ENCODE peak calls at places on chromosomes 4 and X, in five cellular contexts. D is stomach, B is thoracic aorta, L is NT2/D1, S is heart right ventricle. H is an unnamed sample.

GRCh38 chr4:7018281-7018680 is 24.9 kb upstream of the TADA2B start:
- DNase-seq in L (no peak), D (no peak), B (no peak), S (no peak), H (no peak)

GRCh38 chr4:73698217-73698616 is 42.2 kb upstream of the CXCL8 start:
- DNase-seq in B (no peak), S (no peak), L (no peak), D (no peak), H (peak; percentile 16)

GRCh38 chrX:9503261-9503660 is 38.4 kb downstream of the TBL1X start:
- DNase-seq in L (no peak), D (no peak), B (no peak), S (no peak), H (no peak)

GRCh38 chr4:9808077-9808476 is 26.6 kb downstream of the DRD5 start:
- DNase-seq in S (no peak), L (no peak), D (no peak), B (no peak), H (no peak)

GRCh38 chr4:153407906-153408305 is 58.3 kb upstream of the TMEM131L start:
- DNase-seq in B (no peak), S (no peak), D (no peak), L (no peak), H (no peak)

GRCh38 chr4:73019462-73020047 is 50.0 kb downstream of the COX18 start:
- DNase-seq in L (peak; percentile 20), D (no peak), B (no peak), S (no peak), H (no peak)

GRCh38 chr4:38146383-38146782 is 186.2 kb downstream of the PTTG2 start:
- DNase-seq in D (no peak), B (no peak), S (no peak), L (no peak), H (no peak)

GRCh38 chrX:1417921-1418875 is 26.3 kb upstream of the SLC25A6 start:
- DNase-seq in L (no peak), D (no peak), S (no peak), B (no peak), H (no peak)

GRCh38 chr4:39181520-39181904 is 817 bp upstream of the WDR19 start:
- DNase-seq in B (no peak), S (no peak), D (no peak), L (no peak), H (no peak)

GRCh38 chrX:128616933-128617332 is 564.7 kb upstream of the ACTRT1 start:
- DNase-seq in D (no peak), S (no peak), L (no peak), B (no peak), H (no peak)
- H3K4me1 ChIP-seq in D (no peaks in the 10 kb centered on the region), S (no peaks in the 10 kb centered on the region), L (no peaks in the 10 kb centered on the region), B (no peaks in the 10 kb centered on the region), H (no peaks in the 10 kb centered on the region)

GRCh38 chr4:101035522-101035921 is 311.8 kb downstream of the PPP3CA start:
- DNase-seq in L (no peak), B (no peak), D (no peak), S (no peak), H (no peak)
- H3K4me1 ChIP-seq in L (no peaks in the 10 kb centered on the region), B (peaks cover 11% of the 10 kb centered on the region), D (no peaks in the 10 kb centered on the region), S (peaks cover 4% of the 10 kb centered on the region), H (no peaks in the 10 kb centered on the region)

DNA sequence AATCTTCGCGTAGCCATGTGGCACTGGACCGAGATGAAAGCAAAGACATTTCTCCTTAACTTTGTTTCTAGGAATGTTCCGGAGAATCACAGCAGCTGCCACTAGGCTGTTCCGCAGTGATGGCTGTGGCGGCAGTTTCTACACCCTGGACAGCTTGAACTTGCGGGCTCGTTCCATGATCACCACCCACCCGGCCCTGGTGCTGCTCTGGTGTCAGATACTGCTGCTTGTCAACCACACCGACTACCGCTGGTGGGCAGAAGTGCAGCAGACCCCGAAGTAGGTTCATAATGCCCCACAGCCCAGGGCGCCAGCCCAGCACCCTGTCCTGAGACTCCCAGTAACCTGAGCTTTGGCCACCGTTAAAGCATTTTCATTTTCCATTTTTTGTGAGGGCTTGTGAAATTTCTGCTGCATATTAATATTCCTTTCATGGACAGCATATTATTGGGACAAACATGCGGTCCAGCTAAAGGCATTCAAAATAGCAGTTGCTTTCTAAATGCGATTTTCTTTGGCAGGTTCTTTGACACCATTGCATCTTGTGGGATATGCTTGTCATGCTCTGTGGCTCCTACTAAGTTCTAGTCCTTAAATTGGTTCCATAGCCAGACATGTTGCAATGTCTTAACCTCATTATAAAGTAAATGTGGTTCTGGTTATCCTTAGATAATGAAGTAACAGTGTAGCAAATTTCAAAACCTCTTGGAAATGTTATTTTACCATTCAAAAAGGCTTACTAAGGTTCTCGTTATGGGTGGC is 49.1 kb upstream of the MSANTD1 start:
- DNase-seq in B (no peak), S (no peak), L (no peak), D (no peak), H (peak; percentile 61)
- H3K4me1 ChIP-seq in B (no peaks in the 10 kb centered on the region), S (no peaks in the 10 kb centered on the region), L (peaks cover 3% of the 10 kb centered on the region), D (peaks cover 6% of the 10 kb centered on the region), H (peaks cover 53% of the 10 kb centered on the region)

DNA sequence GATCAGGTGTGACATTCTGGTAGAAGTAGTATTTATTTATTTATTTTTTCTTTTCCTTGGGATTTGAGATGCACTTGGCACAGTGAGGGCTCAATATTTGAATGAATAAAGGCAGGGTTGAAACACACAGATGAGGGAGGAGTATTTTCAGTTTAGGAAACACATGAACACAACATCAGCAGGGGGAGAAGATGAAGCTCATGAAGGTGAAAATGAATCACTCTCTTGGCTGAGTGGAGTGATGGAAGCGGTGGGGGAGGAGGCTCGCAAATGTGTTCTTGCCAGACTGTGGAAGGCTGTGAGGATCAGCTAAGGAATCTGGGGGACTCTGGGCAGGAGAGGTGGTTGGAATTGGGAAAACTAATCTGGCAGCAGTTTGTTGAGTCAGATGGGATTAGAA is 55.3 kb downstream of the ARHGAP10 start:
- DNase-seq in L (no peak), S (no peak), B (no peak), D (no peak), H (no peak)
- H3K4me1 ChIP-seq in L (no peaks in the 10 kb centered on the region), S (peaks cover 38% of the 10 kb centered on the region), B (peaks cover 47% of the 10 kb centered on the region), D (peaks cover 46% of the 10 kb centered on the region), H (peaks cover 66% of the 10 kb centered on the region)

GRCh38 chr4:118077767-118078105 is 43.5 kb downstream of the NDST3 start:
- DNase-seq in B (no peak), S (no peak), L (no peak), D (no peak), H (no peak)
- H3K4me1 ChIP-seq in B (no peaks in the 10 kb centered on the region), S (no peaks in the 10 kb centered on the region), L (no peaks in the 10 kb centered on the region), D (no peaks in the 10 kb centered on the region), H (no peaks in the 10 kb centered on the region)